ENCODE peak calls at places on chromosome X, in six cellular contexts. W is brain microvascular endothelial cell, L is astrocyte of the spinal cord, X is kidney epithelial cell, R is choroid plexus epithelial cell, Y is endodermal cell. C is an unnamed sample.

GRCh38 chrX:9340619-9341304 is 124.1 kb upstream of the TBL1X start:
- DNase-seq in X (no peak), R (peak), Y (peak), L (no peak), W (no peak), C (no peak)

GRCh38 chrX:10326578-10326977 is 169.8 kb downstream of the CLCN4 start:
- DNase-seq in Y (no peak), L (no peak), W (peak), X (no peak), R (peak), C (no peak)

GRCh38 chrX:97401586-97402101 is 517.9 kb downstream of the RPA4 start:
- DNase-seq in R (no peak), L (no peak), W (no peak), X (no peak), Y (no peak), C (no peak)

GRCh38 chrX:72128881-72129280 is 2.8 kb downstream of the RTL5 start:
- DNase-seq in X (no peak), Y (peak), W (no peak), L (no peak), R (peak), C (no peak)

GRCh38 chrX:14051416-14051815 is 21.7 kb upstream of the GEMIN8 start:
- DNase-seq in X (no peak), Y (no peak), W (no peak), R (no peak), L (no peak), C (no peak)

GRCh38 chrX:66633541-66633940 is 5.3 kb downstream of the EDA2R start:
- DNase-seq in Y (no peak), X (no peak), W (peak), R (peak), L (peak), C (no peak)

GRCh38 chrX:54807524-54808108 is at the start of gene MAGED2:
- DNase-seq in X (no peak), R (peak), Y (peak), W (no peak), L (peak), C (no peak)

GRCh38 chrX:132219343-132219768 is at the start of gene RAP2C:
- DNase-seq in X (peak), L (peak), W (no peak), Y (peak), R (peak), C (no peak)

GRCh38 chrX:130211415-130212186 is 39.8 kb downstream of the RAB33A start:
- DNase-seq in X (no peak), R (no peak), Y (no peak), W (no peak), L (no peak), C (no peak)

GRCh38 chrX:115260330-115260729 is 26.4 kb upstream of the LRCH2 start:
- DNase-seq in R (peak), X (peak), Y (no peak), W (no peak), L (peak), C (peak)

GRCh38 chrX:64842492-64842891 is 133.8 kb downstream of the ZC4H2 start:
- DNase-seq in R (no peak), Y (no peak), W (no peak), X (no peak), L (no peak), C (no peak)

GRCh38 chrX:9611436-9612145 is 146.7 kb downstream of the TBL1X start:
- DNase-seq in L (no peak), Y (no peak), X (no peak), R (no peak), W (no peak), C (no peak)

GRCh38 chrX:54386314-54386713 is 28.5 kb upstream of the WNK3 start:
- DNase-seq in R (peak), X (no peak), L (no peak), Y (no peak), W (peak), C (no peak)

GRCh38 chrX:68440940-68441339 is 7.6 kb upstream of the OPHN1 start:
- DNase-seq in L (peak), Y (no peak), R (peak), W (peak), X (no peak), C (no peak)

GRCh38 chrX:134431894-134432293 is 28.1 kb upstream of the HPRT1 start:
- DNase-seq in X (peak), R (peak), L (peak), Y (no peak), W (peak), C (peak)

GRCh38 chrX:65607070-65607742 is 60.2 kb upstream of the MSN start:
- DNase-seq in W (peak), Y (no peak), R (peak), X (no peak), L (peak), C (no peak)

DNA sequence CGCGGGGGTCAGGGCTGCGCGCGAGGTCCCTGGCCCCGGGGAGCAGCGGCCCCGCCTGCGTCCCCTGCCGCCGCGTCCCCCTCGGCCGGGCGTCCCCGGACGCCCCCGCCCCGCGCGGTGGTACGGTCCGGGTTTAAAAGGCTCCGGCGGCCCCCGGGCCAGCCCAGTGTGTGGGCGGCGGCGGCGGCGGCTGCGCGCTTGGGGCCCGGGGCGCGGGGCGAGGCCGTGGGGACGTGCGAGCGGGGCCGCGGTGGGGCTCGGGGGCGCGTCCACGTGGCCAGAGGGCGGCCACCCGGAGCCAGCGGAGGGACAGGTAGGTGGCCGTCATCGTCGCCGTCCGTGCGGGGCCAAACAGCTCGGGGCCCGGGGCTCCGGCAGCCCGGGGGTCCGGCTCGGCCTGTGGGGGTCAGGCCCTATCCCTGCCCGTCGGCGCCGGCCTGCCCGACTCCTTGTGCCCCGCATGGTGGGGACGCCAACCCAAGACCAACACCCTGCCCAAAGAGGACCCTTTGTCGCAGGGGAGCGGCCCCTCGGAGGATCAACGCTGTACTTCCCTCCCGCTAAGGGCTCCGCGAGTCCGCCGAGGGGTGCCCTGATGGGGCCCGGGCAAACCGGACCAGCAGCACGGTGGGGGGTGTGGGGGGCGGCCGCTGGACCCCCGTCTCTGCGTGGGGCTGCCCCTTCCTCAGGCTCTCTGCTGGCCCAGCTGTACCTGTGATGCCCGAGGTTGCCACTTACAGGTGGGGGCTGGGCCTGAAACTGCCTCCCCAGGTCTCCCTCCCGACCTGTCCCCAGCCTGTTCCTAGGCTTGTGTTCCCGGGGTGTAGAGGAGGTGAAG is at the start of gene PLXNA3:
- DNase-seq in L (no peak), X (no peak), Y (peak), R (peak), W (no peak), C (no peak)
- H3K4me3 ChIP-seq in L (peak), X (peak), Y (peak), R (peak), W (peak), C (peak)

GRCh38 chrX:120514236-120514635 is 45.1 kb upstream of the LAMP2 start:
- DNase-seq in X (no peak), Y (peak), L (peak), W (no peak), R (peak), C (no peak)
- TF ChIP-seq CTCF in X (peak), Y (peak), L (peak), W (peak), R (peak), C (no peak)

GRCh38 chrX:118503260-118504041 is 7.8 kb downstream of the DOCK11 start:
- DNase-seq in L (no peak), X (no peak), R (no peak), W (no peak), Y (no peak), C (no peak)
- H3K4me3 ChIP-seq in L (no peak), X (no peak), R (no peak), W (no peak), Y (no peak), C (no peak)

DNA sequence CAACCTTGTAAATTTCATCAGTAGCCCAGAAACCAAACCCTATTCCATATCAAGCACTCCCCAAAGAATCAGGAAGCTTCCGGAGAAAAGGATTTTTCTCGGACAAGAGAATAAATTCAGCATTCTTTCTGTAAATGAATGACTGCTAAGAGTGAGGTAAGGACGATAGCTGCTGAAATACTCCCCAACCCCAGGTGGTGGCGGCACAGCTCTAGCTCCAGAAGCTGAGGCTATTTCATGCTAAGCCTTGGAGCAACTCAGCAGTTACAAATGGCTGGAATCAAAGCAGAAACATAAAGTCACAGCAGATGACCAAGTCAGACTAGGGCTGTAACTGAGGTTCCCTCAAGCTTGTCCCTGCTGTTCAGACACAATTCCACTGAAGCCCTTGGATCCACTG is 13.9 kb upstream of the PCDH19 start:
- DNase-seq in Y (peak), X (no peak), W (no peak), R (peak), L (no peak), C (no peak)
- TF ChIP-seq CTCF in Y (peak), X (peak), W (peak), R (peak), L (no peak), C (no peak)